ENCODE peak calls at places on chromosome 12, in nine cellular contexts. E is testis; M is fibroblast of lung; B is left ventricle myocardium inferior; P is H9; Z is CD8-positive, alpha-beta T cell; U is Karpas-422; H is OCI-LY7; I is A549. L is an unnamed sample.

GRCh38 chr12:88703790-88704189 is 123.5 kb upstream of the KITLG start:
- DNase-seq in E (no peak), H (no peak), M (peak; percentile 49), I (no peak), U (no peak), Z (no peak), P (no peak), B (no peak), L (no peak)

GRCh38 chr12:79934309-79935020 is 432 bp downstream of the PPP1R12A start:
- DNase-seq in Z (peak; percentile 11), B (no peak), P (peak; percentile 71), U (peak; percentile 74), I (no peak), E (peak; percentile 65), M (peak; percentile 56), H (peak; percentile 47), L (no peak)

GRCh38 chr12:19158909-19159308 is 29.4 kb downstream of the PLEKHA5 start:
- DNase-seq in I (no peak), B (no peak), Z (no peak), M (peak; percentile 48), P (no peak), E (no peak), U (no peak), H (no peak), L (no peak)

GRCh38 chr12:69105101-69105613 is 134.2 kb upstream of the CPSF6 start:
- DNase-seq in Z (no peak), B (no peak), I (no peak), H (no peak), U (no peak), P (no peak), M (no peak), E (no peak), L (no peak)

GRCh38 chr12:5873341-5873919 is 71.6 kb downstream of the ANO2 start:
- DNase-seq in U (no peak), E (no peak), I (no peak), P (peak; percentile 65), B (no peak), H (no peak), Z (no peak), M (no peak), L (no peak)

GRCh38 chr12:131607658-131608447 is 103.0 kb upstream of the SFSWAP start:
- DNase-seq in Z (no peak), U (no peak), H (no peak), I (no peak), B (no peak), E (no peak), M (no peak), P (no peak), L (no peak)

GRCh38 chr12:21526053-21526452 is at the start of gene SPX:
- DNase-seq in U (peak; percentile 95), H (peak; percentile 4), I (peak; percentile 72), E (no peak), P (no peak), B (no peak), Z (no peak), M (no peak), L (no peak)

GRCh38 chr12:47228802-47229201 is 149.0 kb upstream of the AMIGO2 start:
- DNase-seq in M (no peak), U (no peak), Z (no peak), H (no peak), I (peak; percentile 66), B (no peak), P (no peak), E (no peak), L (no peak)

GRCh38 chr12:85076688-85077430 is 40.7 kb downstream of the LRRIQ1 start:
- DNase-seq in B (no peak), Z (no peak), P (no peak), M (peak; percentile 94), H (peak; percentile 45), E (no peak), I (peak; percentile 82), U (peak; percentile 77), L (no peak)

GRCh38 chr12:30640392-30640791 is 55.3 kb downstream of the IPO8 start:
- DNase-seq in E (no peak), H (no peak), Z (no peak), U (no peak), B (no peak), I (no peak), M (no peak), P (no peak), L (no peak)

GRCh38 chr12:109435428-109436180 is 41.5 kb downstream of the KCTD10 start:
- DNase-seq in B (no peak), Z (no peak), M (no peak), I (no peak), U (no peak), P (no peak), E (no peak), H (no peak), L (no peak)

GRCh38 chr12:109433618-109434017 is 43.5 kb downstream of the KCTD10 start:
- DNase-seq in Z (no peak), U (no peak), P (peak; percentile 77), H (no peak), B (peak; percentile 28), M (no peak), E (no peak), I (no peak), L (no peak)

GRCh38 chr12:109439181-109439580 is 37.9 kb downstream of the KCTD10 start:
- DNase-seq in H (no peak), M (no peak), I (no peak), P (no peak), B (no peak), U (no peak), E (no peak), Z (no peak), L (no peak)

GRCh38 chr12:109434556-109434955 is 42.5 kb downstream of the KCTD10 start:
- DNase-seq in H (no peak), P (no peak), M (no peak), I (no peak), Z (no peak), B (no peak), E (no peak), U (no peak), L (no peak)

GRCh38 chr12:109436181-109436546 is 40.9 kb downstream of the KCTD10 start:
- DNase-seq in U (no peak), H (no peak), I (no peak), B (no peak), M (no peak), P (peak; percentile 55), E (no peak), Z (no peak), L (no peak)
- H3K4me1 ChIP-seq in U (peaks cover 4% of the 10 kb centered on the region), H (no peaks in the 10 kb centered on the region), I (peaks cover 3% of the 10 kb centered on the region), B (peaks cover 19% of the 10 kb centered on the region), M (no peaks in the 10 kb centered on the region), P (peaks cover 7% of the 10 kb centered on the region), E (no peaks in the 10 kb centered on the region), Z (peaks cover 8% of the 10 kb centered on the region), L (peaks cover 12% of the 10 kb centered on the region)

GRCh38 chr12:65832217-65832616 is 7.9 kb downstream of the HMGA2 start:
- DNase-seq in M (peak; percentile 31), U (no peak), H (no peak), B (no peak), P (no peak), E (no peak), Z (no peak), I (no peak), L (no peak)

GRCh38 chr12:65838330-65838976 is 14.2 kb downstream of the HMGA2 start:
- DNase-seq in B (no peak), M (no peak), H (no peak), Z (no peak), E (no peak), P (no peak), U (no peak), I (no peak), L (no peak)

GRCh38 chr12:65834146-65834935 is 10.1 kb downstream of the HMGA2 start:
- DNase-seq in H (no peak), U (no peak), B (no peak), E (no peak), Z (no peak), M (no peak), I (no peak), P (no peak), L (no peak)

GRCh38 chr12:65836419-65837197 is 12.3 kb downstream of the HMGA2 start:
- DNase-seq in Z (no peak), M (no peak), U (no peak), P (no peak), B (no peak), I (no peak), H (no peak), E (no peak), L (no peak)

DNA sequence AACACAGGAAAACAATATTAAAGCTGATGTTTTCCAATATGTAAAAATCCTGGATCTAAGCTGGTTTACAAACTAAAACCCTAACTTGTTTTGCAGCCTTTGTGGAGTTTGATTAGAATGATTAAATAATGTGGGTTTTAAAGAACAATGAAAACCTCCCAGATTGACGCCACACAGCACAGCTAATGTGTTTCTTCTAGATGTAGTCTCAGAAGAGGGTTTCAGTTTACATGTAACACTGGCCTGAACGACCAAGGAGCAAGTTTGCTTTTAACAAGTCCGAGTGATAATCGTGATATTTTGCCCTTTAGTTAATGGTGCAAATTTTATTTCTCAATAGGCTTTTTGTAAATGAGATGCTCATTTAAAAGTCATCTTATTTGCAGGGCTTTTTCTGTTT is 11.0 kb downstream of the HMGA2 start:
- DNase-seq in U (no peak), Z (no peak), B (no peak), E (no peak), P (no peak), I (no peak), H (no peak), M (no peak), L (no peak)
- H3K4me1 ChIP-seq in U (no peaks in the 10 kb centered on the region), Z (no peaks in the 10 kb centered on the region), B (no peaks in the 10 kb centered on the region), E (no peaks in the 10 kb centered on the region), P (no peaks in the 10 kb centered on the region), I (no peaks in the 10 kb centered on the region), H (no peaks in the 10 kb centered on the region), M (peaks cover 6% of the 10 kb centered on the region), L (no peaks in the 10 kb centered on the region)

GRCh38 chr12:113056381-113056630 is 224 bp upstream of the DTX1 start:
- DNase-seq in U (no peak), E (no peak), M (no peak), Z (no peak), H (no peak), I (no peak), B (no peak), P (no peak), L (no peak)
- H3K4me1 ChIP-seq in U (peaks cover 86% of the 10 kb centered on the region), E (peaks cover 3% of the 10 kb centered on the region), M (no peaks in the 10 kb centered on the region), Z (peaks cover 23% of the 10 kb centered on the region), H (peaks cover 66% of the 10 kb centered on the region), I (peaks cover 6% of the 10 kb centered on the region), B (peaks cover 16% of the 10 kb centered on the region), P (no peaks in the 10 kb centered on the region), L (no peaks in the 10 kb centered on the region)

DNA sequence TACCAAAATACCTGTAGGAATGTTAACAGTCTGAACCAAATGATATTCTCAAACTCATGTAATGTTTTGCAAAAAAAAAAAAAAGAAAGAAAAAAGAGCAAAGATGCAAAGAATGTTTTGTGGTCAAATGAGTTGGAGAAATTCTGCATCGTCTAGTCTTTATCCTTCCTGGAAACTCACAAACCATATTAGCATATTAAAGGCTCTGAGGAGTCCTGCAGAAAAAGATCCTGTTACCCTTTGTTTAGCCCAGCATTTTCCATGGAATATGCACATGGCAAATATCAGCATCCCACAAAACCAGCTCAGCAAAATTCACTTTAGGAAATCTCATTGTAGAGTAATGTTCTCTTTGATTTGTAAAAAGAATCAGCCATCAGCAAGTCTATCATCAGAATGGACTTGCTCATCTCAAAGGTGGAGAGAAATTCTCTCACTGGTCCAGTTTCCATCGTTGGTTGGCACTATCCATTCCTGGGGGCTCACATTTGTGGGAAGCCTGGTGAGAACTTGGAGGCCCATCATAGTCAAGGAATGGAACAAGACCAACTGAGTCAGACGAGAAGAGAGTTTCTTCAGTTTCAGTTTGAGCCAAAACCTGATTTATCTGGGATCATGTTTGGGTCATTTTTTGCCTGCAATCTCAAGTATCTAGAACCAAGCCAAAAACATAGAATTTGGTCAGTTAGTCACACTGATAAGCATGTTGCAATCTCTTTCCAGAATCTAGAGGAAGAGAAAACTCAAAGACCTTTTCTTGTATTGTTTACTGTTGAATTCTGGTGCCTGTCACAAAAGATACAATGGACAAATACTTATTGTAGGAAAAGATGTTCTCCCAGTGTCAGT is 129.8 kb downstream of the TBX5 start:
- DNase-seq in Z (no peak), B (no peak), I (no peak), U (no peak), H (no peak), P (no peak), M (peak; percentile 86), E (no peak), L (no peak)
- H3K4me1 ChIP-seq in Z (no peaks in the 10 kb centered on the region), B (peaks cover 5% of the 10 kb centered on the region), I (no peaks in the 10 kb centered on the region), U (no peaks in the 10 kb centered on the region), H (no peaks in the 10 kb centered on the region), P (peaks cover 28% of the 10 kb centered on the region), M (peaks cover 2% of the 10 kb centered on the region), E (no peaks in the 10 kb centered on the region), L (no peaks in the 10 kb centered on the region)